ENCODE peak calls at places on chromosomes 12 and 14, in five cellular contexts. P is endodermal cell, Q is mesendoderm, U is body of pancreas, W is adipocyte. G is an unnamed sample.

GRCh38 chr14:55780156-55780946 is 200.3 kb downstream of the KTN1 start:
- DNase-seq in W (peak; percentile 87), U (peak; percentile 73), P (no peak), Q (no peak), G (no peak)

GRCh38 chr12:85036241-85036707 is at the start of the genes LRRIQ1 and TSPAN19:
- DNase-seq in W (peak; percentile 90), P (peak; percentile 97), U (peak; percentile 76), Q (peak; percentile 98), G (peak; percentile 20)

GRCh38 chr14:46580941-46581671 is 70.5 kb downstream of the RPL10L start:
- DNase-seq in Q (peak; percentile 66), P (peak; percentile 69), W (peak; percentile 1), U (no peak), G (no peak)

GRCh38 chr12:116489116-116489515 is 70.1 kb upstream of the MAP1LC3B2 start:
- DNase-seq in U (no peak), Q (no peak), W (no peak), P (no peak), G (no peak)

GRCh38 chr14:98022541-98023520 is 1225.6 kb downstream of the VRK1 start:
- DNase-seq in W (no peak), P (peak; percentile 45), Q (peak; percentile 6), U (no peak), G (no peak)

GRCh38 chr12:117034691-117035090 is 64.5 kb downstream of the TESC start:
- DNase-seq in Q (no peak), P (peak; percentile 49), U (no peak), W (no peak), G (no peak)

GRCh38 chr14:36996857-36997590 is 175.4 kb downstream of the SLC25A21 start:
- DNase-seq in P (no peak), U (no peak), W (no peak), Q (no peak), G (no peak)

GRCh38 chr12:6840428-6841138 is at the start of gene GNB3:
- DNase-seq in Q (no peak), W (no peak), U (no peak), P (no peak), G (no peak)

GRCh38 chr12:19799886-19800602 is 360.8 kb downstream of the AEBP2 start:
- DNase-seq in U (no peak), P (no peak), Q (no peak), W (no peak), G (no peak)

GRCh38 chr12:34396006-34396860 is 373.9 kb downstream of the ALG10 start:
- DNase-seq in U (peak; percentile 2), P (peak; percentile 32), W (no peak), Q (no peak), G (peak; percentile 28)

GRCh38 chr12:108442077-108442476 is 73.0 kb upstream of the FICD start:
- DNase-seq in U (no peak), P (peak; percentile 81), Q (peak; percentile 93), W (peak; percentile 38), G (no peak)

GRCh38 chr12:98701166-98701565 is 56.1 kb downstream of the APAF1 start:
- DNase-seq in P (no peak), U (no peak), Q (no peak), W (peak; percentile 27), G (no peak)

GRCh38 chr12:122422769-122423257 is 344 bp upstream of the CLIP1 start:
- DNase-seq in Q (peak; percentile 87), W (peak; percentile 65), P (peak; percentile 89), U (peak; percentile 38), G (peak; percentile 53)

GRCh38 chr14:22520235-22520634 is 68.8 kb downstream of the DAD1 start:
- DNase-seq in U (no peak), W (peak; percentile 9), Q (no peak), P (no peak), G (no peak)

GRCh38 chr12:47755655-47756562 is 2.8 kb downstream of the RAPGEF3 start:
- DNase-seq in P (no peak), W (no peak), U (no peak), Q (no peak), G (no peak)

GRCh38 chr12:11158885-11159444 is 12.0 kb upstream of the SMIM10L1 start:
- DNase-seq in U (no peak), Q (no peak), P (no peak), W (no peak), G (no peak)

GRCh38 chr12:93091851-93092558 is 162.9 kb upstream of the EEA1 start:
- DNase-seq in Q (no peak), W (no peak), U (no peak), P (no peak), G (no peak)

GRCh38 chr14:96129128-96129736 is 75.4 kb upstream of the BDKRB2 start:
- DNase-seq in U (no peak), Q (no peak), W (no peak), P (no peak), G (no peak)

GRCh38 chr12:121524196-121524930 is 56.5 kb downstream of the KDM2B start:
- DNase-seq in Q (no peak), P (no peak), U (no peak), W (no peak), G (no peak)

GRCh38 chr14:73189651-73190050 is 47.7 kb upstream of the PAPLN start:
- DNase-seq in W (no peak), P (no peak), U (no peak), Q (no peak), G (no peak)

GRCh38 chr12:12705833-12706520 is 10.0 kb upstream of the GPR19 start:
- DNase-seq in U (no peak), Q (peak; percentile 5), W (no peak), P (no peak), G (no peak)

GRCh38 chr14:70822706-70823185 is 13.4 kb upstream of the MAP3K9 start:
- DNase-seq in Q (peak; percentile 92), P (peak; percentile 94), U (no peak), W (peak; percentile 70), G (no peak)

GRCh38 chr12:71442567-71442931 is 3.0 kb downstream of the LGR5 start:
- DNase-seq in Q (no peak), U (no peak), W (no peak), P (no peak), G (no peak)

GRCh38 chr14:92340938-92341337 is 18.0 kb downstream of the SLC24A4 start:
- DNase-seq in U (no peak), W (no peak), P (no peak), Q (no peak), G (no peak)

GRCh38 chr12:31728289-31728916 is 418 bp downstream of the AMN1 start:
- DNase-seq in W (no peak), U (peak; percentile 57), P (no peak), Q (no peak), G (peak; percentile 69)

GRCh38 chr14:34699873-34700621 is 14.3 kb downstream of the CFL2 start:
- DNase-seq in Q (no peak), W (peak; percentile 91), P (no peak), U (no peak), G (no peak)

GRCh38 chr14:102785598-102785963 is 8.3 kb downstream of the TRAF3 start:
- DNase-seq in W (no peak), P (peak; percentile 69), U (no peak), Q (no peak), G (no peak)

GRCh38 chr12:75656650-75657049 is 145.2 kb upstream of the KRR1 start:
- DNase-seq in P (no peak), Q (peak; percentile 86), U (no peak), W (peak; percentile 80), G (peak; percentile 16)
- H3K4me1 ChIP-seq in P (no peaks in the 10 kb centered on the region), Q (no peaks in the 10 kb centered on the region), U (no peaks in the 10 kb centered on the region), W (peaks cover 9% of the 10 kb centered on the region), G (peaks cover 53% of the 10 kb centered on the region)

DNA sequence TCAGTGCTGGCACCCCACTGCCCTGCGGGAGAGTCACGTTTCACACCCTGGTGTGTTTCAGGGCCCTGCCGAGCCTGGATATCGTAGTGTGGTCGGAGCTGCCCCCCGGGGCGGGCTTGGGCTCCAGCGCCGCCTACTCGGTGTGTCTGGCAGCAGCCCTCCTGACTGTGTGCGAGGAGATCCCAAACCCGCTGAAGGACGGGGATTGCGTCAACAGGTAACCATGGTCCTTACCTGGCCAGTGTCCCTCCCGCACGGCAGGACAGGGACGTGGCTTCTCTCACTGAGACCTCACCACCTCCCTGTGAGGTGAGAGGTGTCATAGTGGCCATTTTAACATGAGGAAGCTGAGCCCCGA is 7.7 kb downstream of the MVK start:
- DNase-seq in W (no peak), Q (no peak), U (no peak), P (no peak), G (no peak)
- H3K36me3 ChIP-seq in W (peaks cover 75% of the 10 kb centered on the region), Q (peaks cover 12% of the 10 kb centered on the region), U (no peaks in the 10 kb centered on the region), P (peaks cover 44% of the 10 kb centered on the region), G (peaks cover 50% of the 10 kb centered on the region)

GRCh38 chr12:15304296-15304695 is 18.0 kb upstream of the PTPRO start:
- DNase-seq in Q (no peak), U (no peak), W (no peak), P (no peak), G (no peak)

GRCh38 chr12:15299947-15300346 is 22.4 kb upstream of the PTPRO start:
- DNase-seq in W (no peak), P (no peak), Q (no peak), U (no peak), G (no peak)
- H3K4me1 ChIP-seq in W (no peaks in the 10 kb centered on the region), P (no peaks in the 10 kb centered on the region), Q (no peaks in the 10 kb centered on the region), U (no peaks in the 10 kb centered on the region), G (no peaks in the 10 kb centered on the region)

GRCh38 chr14:68922886-68923285 is 56.2 kb downstream of the ACTN1 start:
- DNase-seq in W (no peak), U (no peak), P (no peak), Q (no peak), G (no peak)
- H3K36me3 ChIP-seq in W (peaks cover 78% of the 10 kb centered on the region), U (peaks cover 5% of the 10 kb centered on the region), P (peaks cover 92% of the 10 kb centered on the region), Q (peaks cover 14% of the 10 kb centered on the region), G (peaks cover 100% of the 10 kb centered on the region)

GRCh38 chr12:9707356-9707755 is 25.5 kb downstream of the CLECL1 start:
- DNase-seq in P (no peak), W (no peak), U (no peak), Q (no peak), G (no peak)
- H3K4me1 ChIP-seq in P (peaks cover 7% of the 10 kb centered on the region), W (no peaks in the 10 kb centered on the region), U (peaks cover 5% of the 10 kb centered on the region), Q (peaks cover 2% of the 10 kb centered on the region), G (peaks cover 6% of the 10 kb centered on the region)

DNA sequence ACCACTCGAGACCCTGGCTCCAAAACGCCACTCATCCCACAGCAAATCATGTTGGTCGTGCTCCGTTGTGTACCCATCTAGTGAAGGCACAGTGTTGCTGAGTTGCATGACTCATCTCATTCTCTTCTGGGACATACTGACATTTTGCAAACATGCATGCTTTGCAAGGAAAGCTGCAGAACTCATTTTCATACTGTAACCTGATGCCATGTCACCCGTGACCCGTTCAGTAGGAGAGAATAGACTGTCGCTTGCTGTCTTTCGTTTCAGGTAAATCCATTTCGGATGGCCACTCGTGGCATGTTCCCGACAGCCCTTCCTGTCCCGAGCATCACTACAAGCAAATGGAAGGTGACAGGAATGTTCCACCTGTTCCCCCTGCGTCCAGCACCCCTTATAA is 78.2 kb downstream of the ESR2 start:
- DNase-seq in W (no peak), P (no peak), U (no peak), Q (no peak), G (no peak)
- H3K36me3 ChIP-seq in W (peaks cover 80% of the 10 kb centered on the region), P (peaks cover 94% of the 10 kb centered on the region), U (peaks cover 8% of the 10 kb centered on the region), Q (peaks cover 2% of the 10 kb centered on the region), G (peaks cover 18% of the 10 kb centered on the region)